ENCODE peak calls at places on chromosomes 1 and 21, in six cellular contexts. X, K, E, A, O and R are unnamed samples.

GRCh38 chr1:22133247-22133927 is 9.5 kb downstream of the WNT4 start:
- DNase-seq in X (no peak), K (no peak), E (peak), A (no peak), O (no peak), R (no peak)

GRCh38 chr1:25694167-25694566 is 77.6 kb downstream of the MAN1C1 start:
- DNase-seq in X (no peak), K (no peak), E (no peak), A (no peak), O (no peak), R (no peak)

GRCh38 chr21:16983425-16983824 is 529.4 kb upstream of the CXADR start:
- DNase-seq in X (no peak), K (no peak), E (no peak), A (no peak), O (no peak), R (no peak)

GRCh38 chr1:235776396-235776795 is 90.3 kb downstream of the LYST start:
- DNase-seq in X (no peak), K (no peak), E (no peak), A (no peak), O (no peak), R (peak)

GRCh38 chr1:8230284-8230605 is 87.7 kb upstream of the SLC45A1 start:
- DNase-seq in X (no peak), K (no peak), E (no peak), A (no peak), O (no peak), R (no peak)

GRCh38 chr1:153534933-153535663 is 693 bp downstream of the S100A6 start:
- DNase-seq in X (no peak), K (no peak), E (no peak), A (peak), O (no peak), R (no peak)

GRCh38 chr1:61268546-61269243 is 186.3 kb downstream of the NFIA start:
- DNase-seq in X (no peak), K (no peak), E (no peak), A (no peak), O (no peak), R (no peak)

GRCh38 chr1:185785586-185785985 is 51.4 kb downstream of the HMCN1 start:
- DNase-seq in X (no peak), K (no peak), E (no peak), A (no peak), O (no peak), R (no peak)

GRCh38 chr1:196535727-196536126 is 72.5 kb downstream of the KCNT2 start:
- DNase-seq in X (no peak), K (peak), E (no peak), A (no peak), O (no peak), R (peak)

GRCh38 chr1:182337736-182338571 is 53.6 kb downstream of the GLUL start:
- DNase-seq in X (peak), K (no peak), E (no peak), A (no peak), O (no peak), R (no peak)

GRCh38 chr1:175373786-175374623 is 181.4 kb upstream of the KIAA0040 start:
- DNase-seq in X (peak), K (peak), E (peak), A (peak), O (no peak), R (no peak)

GRCh38 chr1:62688687-62689085 is 500 bp upstream of the DOCK7 start:
- DNase-seq in X (no peak), K (no peak), E (no peak), A (no peak), O (no peak), R (peak)

GRCh38 chr1:207903767-207904166 is 7.2 kb downstream of the CD34 start:
- DNase-seq in X (no peak), K (no peak), E (no peak), A (no peak), O (no peak), R (no peak)

GRCh38 chr21:40433575-40433974 is 413.4 kb downstream of the DSCAM start:
- DNase-seq in X (no peak), K (no peak), E (no peak), A (no peak), O (no peak), R (no peak)

GRCh38 chr1:67711150-67711849 is 26.3 kb downstream of the GADD45A start:
- DNase-seq in X (peak), K (no peak), E (no peak), A (no peak), O (no peak), R (no peak)

GRCh38 chr1:155504207-155504606 is 58.4 kb downstream of the ASH1L start:
- DNase-seq in X (no peak), K (peak), E (no peak), A (peak), O (no peak), R (peak)

GRCh38 chr1:48492392-48492791 is 20.4 kb upstream of the SPATA6 start:
- DNase-seq in X (no peak), K (no peak), E (no peak), A (no peak), O (no peak), R (no peak)

GRCh38 chr1:198624648-198624980 is 14.2 kb upstream of the PTPRC start:
- DNase-seq in X (no peak), K (no peak), E (no peak), A (no peak), O (no peak), R (no peak)

GRCh38 chr1:3639397-3639911 is 10.4 kb downstream of the WRAP73 start:
- DNase-seq in X (no peak), K (no peak), E (no peak), A (no peak), O (no peak), R (no peak)

GRCh38 chr21:43206231-43207042 is 37.6 kb downstream of the CRYAA start:
- DNase-seq in X (no peak), K (no peak), E (no peak), A (no peak), O (no peak), R (no peak)

GRCh38 chr1:85553416-85553815 is 27.1 kb upstream of the CCN1 start:
- DNase-seq in X (no peak), K (no peak), E (no peak), A (no peak), O (no peak), R (peak)

GRCh38 chr1:154753426-154753825 is 116.7 kb downstream of the KCNN3 start:
- DNase-seq in X (no peak), K (no peak), E (no peak), A (no peak), O (no peak), R (no peak)

GRCh38 chr1:93620841-93621210 is 60.8 kb downstream of the BCAR3 start:
- DNase-seq in X (peak), K (no peak), E (no peak), A (no peak), O (no peak), R (no peak)

GRCh38 chr1:1021860-1022259 is 1.9 kb downstream of the AGRN start:
- DNase-seq in X (no peak), K (no peak), E (no peak), A (no peak), O (no peak), R (peak)

GRCh38 chr1:230174041-230174440 is 107.0 kb downstream of the GALNT2 start:
- DNase-seq in X (no peak), K (no peak), E (peak), A (no peak), O (no peak), R (no peak)

GRCh38 chr1:21182181-21182711 is 5.5 kb upstream of the EIF4G3 start:
- DNase-seq in X (peak), K (no peak), E (no peak), A (no peak), O (no peak), R (peak)

GRCh38 chr1:19442150-19443096 is 42.9 kb downstream of the CAPZB start:
- DNase-seq in X (no peak), K (no peak), E (no peak), A (no peak), O (no peak), R (peak)

GRCh38 chr1:55209247-55209646 is 5.9 kb downstream of the USP24 start:
- DNase-seq in X (no peak), K (no peak), E (no peak), A (no peak), O (no peak), R (no peak)

GRCh38 chr1:169111472-169111871 is 5.0 kb downstream of the ATP1B1 start:
- DNase-seq in X (no peak), K (no peak), E (no peak), A (no peak), O (no peak), R (no peak)

GRCh38 chr1:153888518-153888917 is 34.3 kb downstream of the GATAD2B start:
- DNase-seq in X (no peak), K (no peak), E (no peak), A (no peak), O (no peak), R (peak)

GRCh38 chr1:145891143-145891542 is 5.5 kb upstream of the ANKRD35 start:
- DNase-seq in X (no peak), K (no peak), E (no peak), A (no peak), O (no peak), R (peak)

GRCh38 chr21:42388740-42389448 is 7.0 kb downstream of the TMPRSS3 start:
- DNase-seq in X (no peak), K (no peak), E (no peak), A (no peak), O (no peak), R (no peak)

GRCh38 chr1:234154320-234155251 is 218.7 kb upstream of the COA6 start:
- DNase-seq in X (peak), K (peak), E (no peak), A (peak), O (peak), R (peak)

GRCh38 chr1:66464802-66465201 is 69.2 kb upstream of the SGIP1 start:
- DNase-seq in X (no peak), K (no peak), E (no peak), A (no peak), O (no peak), R (peak)

GRCh38 chr1:121444096-121444495 is 259.3 kb downstream of the SRGAP2C start:
- DNase-seq in X (no peak), K (no peak), E (no peak), A (no peak), O (no peak), R (peak)

GRCh38 chr1:150561830-150562367 is 12.7 kb downstream of the ADAMTSL4 start:
- DNase-seq in X (peak), K (peak), E (peak), A (peak), O (no peak), R (peak)
- TF ChIP-seq RAD21 in X (no peak), K (no peak), E (no peak), A (no peak), O (no peak), R (no peak)

DNA sequence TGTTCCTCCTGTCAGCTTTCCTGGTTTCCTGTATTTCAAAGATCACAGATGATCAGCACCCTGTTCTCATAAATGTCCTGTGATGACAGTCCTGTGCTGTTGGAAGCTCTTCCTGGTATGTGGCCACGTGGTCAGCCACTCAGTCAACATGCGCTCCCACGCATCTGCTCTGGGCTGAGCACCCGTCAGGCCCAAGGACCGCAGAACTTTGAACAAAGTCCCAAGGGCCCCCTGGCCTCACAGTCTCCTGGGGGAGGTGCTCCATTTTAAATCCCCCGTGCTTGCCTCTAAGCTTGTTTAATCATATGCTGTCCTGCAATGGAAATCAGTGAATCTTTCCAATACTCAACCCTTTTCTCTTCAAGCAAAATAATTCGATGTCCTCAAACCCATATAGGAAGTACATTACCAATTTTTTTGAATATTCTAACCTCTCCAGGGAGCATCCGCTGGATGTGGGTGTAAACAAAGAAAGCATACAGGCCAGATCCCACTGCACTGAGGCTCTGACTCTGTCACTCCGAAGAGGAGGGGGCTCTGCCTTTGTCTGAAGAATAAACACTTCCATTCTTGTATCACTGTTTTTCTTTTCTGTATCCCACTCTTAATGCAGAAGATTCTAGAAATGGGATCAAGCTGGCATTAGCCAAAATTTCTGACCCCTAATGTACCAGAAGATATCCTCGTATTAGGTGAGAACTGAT is 250.3 kb downstream of the SDCCAG8 start:
- DNase-seq in X (peak), K (no peak), E (no peak), A (no peak), O (no peak), R (no peak)
- TF ChIP-seq RAD21 in X (no peak), K (no peak), E (no peak), A (no peak), O (no peak), R (no peak)

DNA sequence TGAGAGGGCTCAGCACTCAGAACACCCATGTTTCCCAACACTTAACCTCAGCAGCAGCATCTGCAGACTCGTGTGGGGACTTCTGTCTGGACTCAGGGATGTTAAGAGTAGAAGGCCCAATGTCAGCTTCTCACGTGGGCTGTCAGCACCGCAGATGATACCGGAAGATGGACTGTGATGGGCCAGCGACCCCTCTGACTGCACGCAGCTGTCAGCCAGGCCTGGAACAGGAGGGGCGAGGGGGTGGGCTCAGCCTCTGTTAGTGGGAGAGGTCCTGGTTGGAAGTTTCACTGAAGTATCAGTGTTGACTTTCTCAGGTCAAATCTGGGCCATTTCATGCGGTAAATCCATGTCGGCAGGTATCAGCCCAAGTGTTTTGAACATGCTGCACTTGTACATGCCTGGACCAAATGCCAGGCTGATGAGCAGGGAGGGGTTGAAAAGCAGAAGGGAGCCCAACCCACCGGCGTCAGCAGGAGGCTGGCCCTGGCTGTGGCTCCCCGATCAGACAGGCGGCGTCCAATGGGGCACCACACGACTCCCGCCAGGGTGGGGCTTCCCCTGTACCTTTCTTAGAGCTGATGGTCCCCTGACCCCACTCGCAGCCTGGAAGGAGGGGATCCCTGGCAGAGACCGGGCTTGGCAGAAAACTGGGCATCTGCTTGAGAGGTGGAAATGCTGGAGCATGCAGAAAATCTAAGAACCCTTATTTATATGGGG is 539.9 kb downstream of the KIF26B start:
- DNase-seq in X (no peak), K (no peak), E (no peak), A (no peak), O (no peak), R (no peak)
- TF ChIP-seq RAD21 in X (no peak), K (no peak), E (no peak), A (no peak), O (no peak), R (no peak)

GRCh38 chr1:184237588-184237987 is 149.2 kb upstream of the C1orf21 start:
- DNase-seq in X (no peak), K (no peak), E (no peak), A (no peak), O (no peak), R (no peak)
- TF ChIP-seq RAD21 in X (no peak), K (no peak), E (no peak), A (no peak), O (no peak), R (no peak)

GRCh38 chr1:117606608-117607261 is 887 bp downstream of the TENT5C start:
- DNase-seq in X (peak), K (no peak), E (peak), A (no peak), O (no peak), R (peak)
- TF ChIP-seq RAD21 in X (peak), K (no peak), E (no peak), A (no peak), O (no peak), R (no peak)

GRCh38 chr1:34746785-34747637 is 7.8 kb upstream of the GJB5 start:
- DNase-seq in X (no peak), K (no peak), E (no peak), A (no peak), O (no peak), R (no peak)
- TF ChIP-seq RAD21 in X (no peak), K (no peak), E (no peak), A (no peak), O (no peak), R (no peak)

GRCh38 chr1:58717979-58718378 is 18.1 kb upstream of the MYSM1 start:
- DNase-seq in X (no peak), K (no peak), E (no peak), A (no peak), O (no peak), R (peak)
- TF ChIP-seq RAD21 in X (no peak), K (no peak), E (no peak), A (no peak), O (no peak), R (no peak)